ENCODE peak calls at places on chromosomes 7 and 10, in five cellular contexts. Q is effector CD8-positive, alpha-beta T cell; Y is astrocyte of the cerebellum; I is fibroblast of the aortic adventitia; T is fibroblast of mammary gland. S is an unnamed sample.

GRCh38 chr10:113447278-113447677 is 105.6 kb upstream of the HABP2 start:
- DNase-seq in Q (no peak), Y (no peak), I (no peak), T (no peak), S (no peak)

GRCh38 chr7:98755138-98755898 is 114.5 kb downstream of the TMEM130 start:
- DNase-seq in Q (no peak), Y (no peak), I (no peak), T (no peak), S (no peak)

GRCh38 chr10:77104459-77104980 is 533.1 kb downstream of the KCNMA1 start:
- DNase-seq in Q (no peak), Y (peak), I (peak), T (peak), S (peak)

GRCh38 chr10:32953277-32953927 is 4.6 kb downstream of the ITGB1 start:
- DNase-seq in Q (no peak), Y (no peak), I (no peak), T (peak), S (no peak)

GRCh38 chr10:6124666-6125065 is 35.8 kb downstream of the RBM17 start:
- DNase-seq in Q (no peak), Y (no peak), I (no peak), T (no peak), S (no peak)

GRCh38 chr10:124239134-124239533 is 145.7 kb upstream of the CHST15 start:
- DNase-seq in Q (no peak), Y (no peak), I (no peak), T (peak), S (no peak)

GRCh38 chr7:43764039-43764789 is 5.7 kb downstream of the BLVRA start:
- DNase-seq in Q (no peak), Y (no peak), I (no peak), T (peak), S (no peak)

GRCh38 chr10:69962746-69963135 is 89.9 kb upstream of the MACROH2A2 start:
- DNase-seq in Q (no peak), Y (no peak), I (no peak), T (no peak), S (no peak)

GRCh38 chr7:151672706-151673105 is 153.0 kb upstream of the RHEB start:
- DNase-seq in Q (no peak), Y (no peak), I (no peak), T (no peak), S (no peak)

GRCh38 chr7:154953006-154953684 is 49.8 kb downstream of the PAXIP1 start:
- DNase-seq in Q (peak), Y (no peak), I (peak), T (peak), S (no peak)

GRCh38 chr10:49567810-49568209 is 28.9 kb upstream of the ERCC6 start:
- DNase-seq in Q (no peak), Y (no peak), I (no peak), T (no peak), S (no peak)

GRCh38 chr10:63537511-63537910 is 16.3 kb downstream of the REEP3 start:
- DNase-seq in Q (no peak), Y (no peak), I (no peak), T (no peak), S (no peak)

GRCh38 chr10:58137813-58138212 is 129.9 kb downstream of the IPMK start:
- DNase-seq in Q (no peak), Y (no peak), I (no peak), T (no peak), S (peak)

GRCh38 chr7:33185786-33186185 is 56.4 kb downstream of the BBS9 start:
- DNase-seq in Q (no peak), Y (peak), I (peak), T (peak), S (no peak)

GRCh38 chr7:925601-926000 is 28.9 kb downstream of the ADAP1 start:
- DNase-seq in Q (peak), Y (no peak), I (no peak), T (no peak), S (no peak)

GRCh38 chr10:5588080-5588453 is 63.3 kb downstream of the CALML3 start:
- DNase-seq in Q (no peak), Y (no peak), I (no peak), T (no peak), S (no peak)

GRCh38 chr10:115417585-115418265 is 324.6 kb downstream of the ATRNL1 start:
- DNase-seq in Q (no peak), Y (peak), I (no peak), T (peak), S (peak)

GRCh38 chr7:82697897-82698296 is 254.3 kb upstream of the CACNA2D1 start:
- DNase-seq in Q (no peak), Y (peak), I (peak), T (no peak), S (no peak)

GRCh38 chr10:127125331-127125730 is 71.1 kb downstream of the INSYN2A start:
- DNase-seq in Q (no peak), Y (no peak), I (no peak), T (no peak), S (no peak)